ENCODE peak calls at places on chromosomes 16 and 17, in seven cellular contexts. I is sigmoid colon; R is stimulated activated naive CD8-positive, alpha-beta T cell treated with anti-CD3 and anti-CD28 coated beads, Interleukin-15, amount 100 ng/mL, for 72 hours; D is AG04450; P is stimulated activated CD4-positive, alpha-beta T cell treated with anti-CD3 and anti-CD28 coated beads, Interleukin-15, amount 100 ng/mL, for 1 hour; E is ELF-1; U is NCI-H2081. G is an unnamed sample.
A peak's percentile ranks its signal among the peaks of the same experiment; 100 is the strongest.

GRCh38 chr17:33968350-33969044 is 286.6 kb upstream of the CCL2 start:
- DNase-seq in E (peak; percentile 26), D (no peak), R (peak; percentile 60), I (no peak), P (no peak), U (no peak), G (no peak)

GRCh38 chr16:88478115-88478514 is 25.0 kb downstream of the ZFPM1 start:
- DNase-seq in I (no peak), E (peak; percentile 58), R (peak; percentile 34), U (no peak), D (no peak), P (no peak), G (no peak)

GRCh38 chr17:75416006-75416405 is 10.5 kb upstream of the GRB2 start:
- DNase-seq in R (no peak), E (no peak), U (no peak), I (no peak), P (no peak), D (no peak), G (no peak)

GRCh38 chr16:20676268-20676828 is 21.1 kb downstream of the ACSM1 start:
- DNase-seq in U (no peak), E (no peak), D (no peak), P (no peak), R (no peak), I (no peak), G (no peak)

GRCh38 chr16:86037999-86038922 is 139.3 kb downstream of the IRF8 start:
- DNase-seq in U (no peak), E (no peak), D (no peak), R (no peak), P (no peak), I (peak; percentile 56), G (peak; percentile 70)

GRCh38 chr17:31475378-31476162 is 84.1 kb downstream of the RAB11FIP4 start:
- DNase-seq in I (no peak), P (no peak), R (no peak), D (no peak), U (no peak), E (no peak), G (no peak)

GRCh38 chr16:75337430-75337829 is 86.0 kb upstream of the BCAR1 start:
- DNase-seq in I (no peak), D (no peak), U (no peak), P (no peak), E (no peak), R (no peak), G (no peak)

GRCh38 chr17:59521465-59522126 is 43.8 kb upstream of the DHX40 start:
- DNase-seq in E (peak; percentile 87), I (peak; percentile 73), R (peak; percentile 58), D (peak; percentile 21), U (peak; percentile 70), P (peak; percentile 45), G (peak; percentile 79)

GRCh38 chr16:85910073-85910853 is 11.3 kb downstream of the IRF8 start:
- DNase-seq in R (no peak), I (no peak), E (no peak), P (no peak), U (no peak), D (no peak), G (peak; percentile 31)

GRCh38 chr17:7058831-7059447 is 15.0 kb upstream of the SLC16A11 start:
- DNase-seq in P (no peak), U (no peak), I (no peak), D (no peak), E (no peak), R (no peak), G (no peak)

GRCh38 chr16:84224554-84224953 is 15.3 kb downstream of the KCNG4 start:
- DNase-seq in D (no peak), P (no peak), U (no peak), E (no peak), I (no peak), R (no peak), G (no peak)

GRCh38 chr17:42720996-42721583 is 23.8 kb downstream of the EZH1 start:
- DNase-seq in I (no peak), R (no peak), P (no peak), E (peak; percentile 12), U (peak; percentile 76), D (peak; percentile 46), G (no peak)

GRCh38 chr17:63337579-63337978 is 108.5 kb downstream of the CYB561 start:
- DNase-seq in I (no peak), R (no peak), E (no peak), P (no peak), U (no peak), D (no peak), G (no peak)

GRCh38 chr17:5819921-5820685 is 235.8 kb upstream of the NLRP1 start:
- DNase-seq in U (no peak), R (no peak), I (no peak), E (no peak), D (no peak), P (no peak), G (no peak)

GRCh38 chr17:81391964-81392908 is 3.0 kb upstream of the BAHCC1 start:
- DNase-seq in P (no peak), U (no peak), D (no peak), I (peak; percentile 90), E (no peak), R (no peak), G (no peak)

GRCh38 chr17:69760562-69760961 is 314.5 kb upstream of the KCNJ16 start:
- DNase-seq in E (no peak), U (no peak), I (no peak), R (no peak), D (no peak), P (no peak), G (no peak)

GRCh38 chr16:49932943-49933342 is 77.0 kb upstream of the ZNF423 start:
- DNase-seq in I (peak; percentile 60), R (no peak), P (no peak), U (no peak), D (no peak), E (peak; percentile 51), G (peak; percentile 43)

GRCh38 chr16:49701867-49702494 is 153.9 kb downstream of the ZNF423 start:
- DNase-seq in P (no peak), R (no peak), E (peak; percentile 77), D (no peak), I (peak; percentile 88), U (peak; percentile 29), G (no peak)

GRCh38 chr16:8720967-8721692 is 46.7 kb downstream of the ABAT start:
- DNase-seq in P (no peak), D (no peak), I (no peak), R (no peak), E (no peak), U (no peak), G (no peak)

GRCh38 chr17:30336369-30337171 is 2.7 kb upstream of the TMIGD1 start:
- DNase-seq in P (no peak), D (no peak), I (no peak), U (peak; percentile 76), E (peak; percentile 58), R (peak; percentile 59), G (no peak)

GRCh38 chr16:86355538-86355937 is 154.8 kb upstream of the FOXF1 start:
- DNase-seq in P (no peak), I (no peak), E (no peak), D (peak; percentile 71), R (no peak), U (no peak), G (no peak)

GRCh38 chr17:76738468-76738850 is 540 bp downstream of the MFSD11 start:
- DNase-seq in I (peak; percentile 33), P (no peak), R (no peak), D (no peak), U (no peak), E (no peak), G (no peak)

GRCh38 chr16:17343729-17344128 is 127.0 kb downstream of the XYLT1 start:
- DNase-seq in P (no peak), E (no peak), R (no peak), I (peak; percentile 81), D (no peak), U (no peak), G (no peak)

GRCh38 chr17:76191891-76192290 is 48.4 kb downstream of the RNF157 start:
- DNase-seq in P (no peak), D (no peak), R (peak; percentile 64), I (no peak), U (no peak), E (no peak), G (no peak)

GRCh38 chr16:82262244-82262643 is 92.2 kb upstream of the MPHOSPH6 start:
- DNase-seq in U (no peak), D (no peak), I (no peak), R (no peak), P (no peak), E (no peak), G (no peak)

GRCh38 chr16:28175715-28176114 is 36.0 kb downstream of the XPO6 start:
- DNase-seq in E (no peak), D (no peak), U (no peak), P (no peak), R (no peak), I (no peak), G (no peak)

GRCh38 chr17:72421128-72422092 is 300.6 kb downstream of the SOX9 start:
- DNase-seq in D (peak; percentile 85), P (no peak), I (no peak), R (peak; percentile 62), U (peak; percentile 40), E (peak; percentile 81), G (no peak)

GRCh38 chr16:15466131-15466530 is 31.7 kb downstream of the BMERB1 start:
- DNase-seq in D (no peak), U (no peak), I (no peak), P (no peak), R (no peak), E (no peak), G (no peak)

GRCh38 chr17:57902800-57903759 is 52.1 kb downstream of the CUEDC1 start:
- DNase-seq in E (no peak), I (peak; percentile 94), D (no peak), R (no peak), P (no peak), U (peak; percentile 68), G (peak; percentile 93)

GRCh38 chr16:30659507-30660423 is 1.5 kb downstream of the FBRS start:
- DNase-seq in I (peak; percentile 78), U (no peak), E (no peak), R (peak; percentile 70), P (peak; percentile 40), D (no peak), G (peak; percentile 78)

GRCh38 chr16:9154576-9155410 is 63.3 kb downstream of the HAPSTR1 start:
- DNase-seq in I (no peak), D (no peak), E (no peak), U (no peak), R (no peak), P (no peak), G (no peak)

G was measured in cardiac septum.